ENCODE peak calls at places on chromosomes 5 and 9, in eight cellular contexts. F is transverse colon; J is neural progenitor cell; V is PC-3; E is right atrium auricular region; B is small intestine; O is CD8-positive, alpha-beta memory T cell; X is BE2C. Q is an unnamed sample. For H3K36me3, the result is how much of the 10 kb centered on the place peaks cover.

GRCh38 chr9:121500165-121500478 is 478 bp upstream of the GGTA1 start:
- DNase-seq in F (no peak), J (peak), V (no peak), E (no peak), B (no peak), O (no peak), X (no peak), Q (no peak)

GRCh38 chr5:158522761-158523160 is 577.0 kb downstream of the EBF1 start:
- DNase-seq in F (no peak), J (no peak), V (no peak), E (no peak), B (no peak), O (no peak), X (no peak), Q (no peak)

GRCh38 chr5:176697267-176697928 is 50.1 kb downstream of the TSPAN17 start:
- DNase-seq in F (no peak), J (peak), V (no peak), E (no peak), B (no peak), O (no peak), X (no peak), Q (peak)

GRCh38 chr9:93968451-93969327 is 13.5 kb upstream of the BARX1 start:
- DNase-seq in F (no peak), J (no peak), V (peak), E (peak), B (no peak), O (no peak), X (no peak), Q (peak)

GRCh38 chr9:123316053-123316718 is 39.8 kb upstream of the CRB2 start:
- DNase-seq in F (no peak), J (no peak), V (no peak), E (no peak), B (no peak), O (no peak), X (no peak), Q (no peak)

GRCh38 chr5:435961-436640 is 6.9 kb upstream of the EXOC3 start:
- DNase-seq in F (peak), J (peak), V (peak), E (no peak), B (peak), O (no peak), X (no peak), Q (peak)

GRCh38 chr9:115098226-115098965 is 19.6 kb downstream of the TNC start:
- DNase-seq in F (no peak), J (no peak), V (no peak), E (no peak), B (no peak), O (no peak), X (no peak), Q (no peak)

GRCh38 chr5:44150075-44150723 is 239.0 kb downstream of the FGF10 start:
- DNase-seq in F (no peak), J (no peak), V (no peak), E (no peak), B (no peak), O (no peak), X (no peak), Q (no peak)

GRCh38 chr5:133827001-133827400 is 141.4 kb downstream of the C5orf15 start:
- DNase-seq in F (no peak), J (no peak), V (no peak), E (no peak), B (no peak), O (no peak), X (peak), Q (no peak)

GRCh38 chr9:13942695-13943094 is 371.2 kb downstream of the NFIB start:
- DNase-seq in F (no peak), J (no peak), V (peak), E (no peak), B (no peak), O (no peak), X (no peak), Q (no peak)

GRCh38 chr5:78760411-78761169 is 112.0 kb upstream of the LHFPL2 start:
- DNase-seq in F (no peak), J (no peak), V (no peak), E (no peak), B (no peak), O (no peak), X (no peak), Q (no peak)

GRCh38 chr5:32909207-32909606 is 198.1 kb downstream of the NPR3 start:
- DNase-seq in F (no peak), J (no peak), V (no peak), E (no peak), B (no peak), O (no peak), X (no peak), Q (no peak)

GRCh38 chr5:150763023-150763793 is 4.4 kb upstream of the DCTN4 start:
- DNase-seq in F (peak), J (no peak), V (peak), E (peak), B (no peak), O (no peak), X (peak), Q (no peak)

GRCh38 chr5:72282878-72283277 is 37.2 kb downstream of the MRPS27 start:
- DNase-seq in F (no peak), J (no peak), V (no peak), E (no peak), B (no peak), O (no peak), X (no peak), Q (no peak)

GRCh38 chr5:141662028-141662427 is 10.8 kb upstream of the FCHSD1 start:
- DNase-seq in F (no peak), J (no peak), V (no peak), E (no peak), B (no peak), O (no peak), X (no peak), Q (no peak)

GRCh38 chr5:10289353-10289752 is 18.3 kb downstream of the CMBL start:
- DNase-seq in F (peak), J (no peak), V (no peak), E (no peak), B (peak), O (no peak), X (peak), Q (peak)

GRCh38 chr5:88390007-88390385 is 121.4 kb upstream of the TMEM161B start:
- DNase-seq in F (no peak), J (no peak), V (no peak), E (no peak), B (peak), O (no peak), X (no peak), Q (no peak)

GRCh38 chr5:152397581-152397980 is 7.5 kb downstream of the NMUR2 start:
- DNase-seq in F (no peak), J (no peak), V (no peak), E (no peak), B (no peak), O (no peak), X (no peak), Q (no peak)

GRCh38 chr5:138660051-138660572 is 84.9 kb upstream of the HSPA9 start:
- DNase-seq in F (no peak), J (no peak), V (no peak), E (no peak), B (no peak), O (no peak), X (no peak), Q (no peak)

GRCh38 chr9:112041536-112042243 is 133.4 kb downstream of the SUSD1 start:
- DNase-seq in F (no peak), J (peak), V (peak), E (peak), B (no peak), O (no peak), X (no peak), Q (peak)

GRCh38 chr9:110578575-110578895 is 1.0 kb downstream of the SVEP1 start:
- DNase-seq in F (no peak), J (peak), V (no peak), E (no peak), B (no peak), O (no peak), X (no peak), Q (no peak)

GRCh38 chr9:121863931-121864330 is 212.5 kb downstream of the DAB2IP start:
- DNase-seq in F (no peak), J (no peak), V (no peak), E (no peak), B (no peak), O (no peak), X (no peak), Q (no peak)

GRCh38 chr9:107983191-107983603 is 493.6 kb upstream of the KLF4 start:
- DNase-seq in F (no peak), J (no peak), V (peak), E (no peak), B (peak), O (no peak), X (no peak), Q (no peak)

GRCh38 chr9:126162611-126163381 is 163.8 kb upstream of the MVB12B start:
- DNase-seq in F (no peak), J (no peak), V (no peak), E (peak), B (no peak), O (no peak), X (no peak), Q (peak)

GRCh38 chr9:135007601-135008000 is 79.9 kb upstream of the OLFM1 start:
- DNase-seq in F (no peak), J (no peak), V (no peak), E (no peak), B (no peak), O (no peak), X (no peak), Q (no peak)

GRCh38 chr9:96674914-96675538 is 19.9 kb upstream of the PRXL2C start:
- DNase-seq in F (no peak), J (no peak), V (peak), E (no peak), B (peak), O (no peak), X (no peak), Q (no peak)

GRCh38 chr5:36948041-36948440 is 71.5 kb downstream of the NIPBL start:
- DNase-seq in F (no peak), J (no peak), V (peak), E (no peak), B (no peak), O (no peak), X (no peak), Q (no peak)

GRCh38 chr5:159210846-159211245 is 1.5 kb upstream of the RNF145 start:
- DNase-seq in F (no peak), J (no peak), V (no peak), E (no peak), B (peak), O (no peak), X (no peak), Q (no peak)

GRCh38 chr9:87194471-87194870 is 247.2 kb upstream of the GAS1 start:
- DNase-seq in F (no peak), J (peak), V (no peak), E (no peak), B (no peak), O (no peak), X (no peak), Q (no peak)

DNA sequence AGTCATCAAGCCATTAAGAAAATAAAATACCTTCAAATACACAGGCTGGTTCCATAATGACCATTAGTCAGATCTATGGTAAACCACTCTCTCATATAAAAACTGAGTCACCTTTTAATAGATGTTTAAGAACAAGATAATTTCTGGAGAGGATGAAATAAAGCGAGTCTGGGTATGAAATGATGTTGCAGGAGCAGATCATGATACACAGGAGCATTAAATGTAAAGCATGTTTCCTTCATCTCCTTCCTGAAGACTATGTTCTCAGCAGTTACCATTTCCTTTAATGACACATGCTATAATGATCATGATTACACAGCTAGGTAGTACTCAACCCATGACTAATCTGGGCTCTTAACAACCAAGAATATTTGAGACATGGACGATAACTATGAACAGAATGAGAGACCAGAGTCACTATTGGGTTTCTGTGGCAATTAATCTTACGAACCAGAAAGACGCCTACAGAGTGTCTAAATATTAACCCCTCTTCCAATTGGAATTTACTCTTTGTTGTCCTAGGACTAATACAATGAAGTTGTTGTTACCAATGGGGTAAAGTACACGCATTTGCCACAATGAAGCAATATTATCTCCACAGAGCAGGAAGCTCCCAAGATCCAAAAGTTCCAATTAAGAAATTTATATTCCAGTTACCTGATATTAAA is 105.6 kb downstream of the NR6A1 start:
- DNase-seq in F (no peak), J (no peak), V (peak), E (no peak), B (peak), O (no peak), X (no peak), Q (no peak)
- H3K4me3 ChIP-seq in F (no peak), J (no peak), V (peak), E (no peak), B (no peak), O (no peak), X (no peak), Q (no peak)

DNA sequence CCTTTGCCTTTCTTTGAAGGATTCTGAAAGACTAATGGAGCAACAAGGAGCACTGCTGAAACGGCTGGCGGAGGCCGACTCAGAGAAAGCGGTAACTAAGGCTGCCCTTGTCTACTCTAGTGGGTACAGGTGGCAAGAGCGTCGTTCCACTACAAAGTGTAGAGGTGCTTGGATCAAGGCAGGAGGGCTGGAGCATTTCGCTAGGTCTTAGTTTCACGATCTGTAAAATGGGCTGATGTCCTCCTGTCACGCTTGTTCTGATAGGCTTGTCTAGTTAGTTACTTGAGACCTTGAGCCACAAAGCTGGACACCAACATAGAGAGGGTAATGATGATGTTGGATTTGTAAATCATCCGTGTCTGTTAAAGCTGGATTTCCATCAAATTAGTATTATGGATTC is 23.0 kb upstream of the GLE1 start:
- DNase-seq in F (no peak), J (no peak), V (no peak), E (no peak), B (no peak), O (no peak), X (no peak), Q (no peak)
- H3K36me3 ChIP-seq in F (under half), J (under half), V (under half), E (under half), B (under half), O (under half), X (under half), Q (under half)

GRCh38 chr9:34459941-34460340 is 1.3 kb downstream of the DNAI1 start:
- DNase-seq in F (no peak), J (no peak), V (no peak), E (no peak), B (no peak), O (no peak), X (no peak), Q (no peak)

GRCh38 chr9:34457266-34458012 is 931 bp downstream of the FAM219A start:
- DNase-seq in F (peak), J (peak), V (peak), E (peak), B (peak), O (no peak), X (peak), Q (peak)

GRCh38 chr9:34459356-34459755 is 751 bp downstream of the DNAI1 start:
- DNase-seq in F (no peak), J (no peak), V (no peak), E (no peak), B (no peak), O (no peak), X (no peak), Q (no peak)

GRCh38 chr9:34458013-34458966 is at the start of the genes DNAI1 and FAM219A:
- DNase-seq in F (peak), J (peak), V (peak), E (peak), B (peak), O (peak), X (peak), Q (peak)

DNA sequence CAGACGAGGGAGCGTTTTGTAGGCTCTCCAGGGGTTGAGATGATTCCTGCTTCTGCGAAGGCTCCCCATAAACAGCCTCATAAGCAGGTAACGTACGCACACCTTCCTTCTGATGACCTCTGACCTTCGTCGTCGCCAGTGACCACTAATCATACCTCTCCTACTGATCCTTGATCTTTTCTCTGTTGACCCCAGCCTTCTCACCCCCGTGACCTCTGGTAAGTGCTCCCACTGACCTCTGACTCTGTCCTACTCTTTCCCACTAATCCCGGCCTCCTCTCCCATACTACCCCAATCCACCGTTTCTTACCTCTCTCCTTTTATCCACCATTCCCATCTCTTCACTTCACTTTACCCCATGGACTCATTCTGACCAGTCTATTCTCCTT is 356 bp downstream of the DNAI1 start:
- DNase-seq in F (no peak), J (peak), V (no peak), E (no peak), B (no peak), O (no peak), X (no peak), Q (no peak)
- H3K4me3 ChIP-seq in F (no peak), J (peak), V (peak), E (peak), B (no peak), O (peak), X (peak), Q (peak)

DNA sequence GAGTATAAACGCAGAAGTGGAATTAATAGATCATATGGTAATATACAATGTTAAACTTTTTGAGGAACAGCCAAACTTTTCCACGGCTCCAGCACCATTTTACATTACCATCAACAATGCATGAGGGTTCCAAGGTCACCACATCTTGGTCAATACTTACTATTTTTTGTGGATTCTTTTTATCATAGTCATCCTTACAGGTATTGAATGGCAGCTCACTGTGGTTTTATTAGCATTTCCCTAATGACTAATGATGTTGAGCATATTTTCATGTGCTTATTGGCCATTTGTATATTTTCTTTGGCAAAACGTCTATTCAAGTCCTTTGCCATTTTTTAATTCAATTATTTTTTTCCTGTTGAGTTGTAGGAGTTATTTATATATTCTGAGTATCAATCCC is 14.1 kb upstream of the RAPGEF6 start:
- DNase-seq in F (no peak), J (no peak), V (peak), E (no peak), B (no peak), O (no peak), X (no peak), Q (no peak)
- H3K36me3 ChIP-seq in F (under half), J (under half), V (under half), E (half or more), B (under half), O (under half), X (under half), Q (under half)

GRCh38 chr9:130681769-130682489 is 11.7 kb upstream of the EXOSC2 start:
- DNase-seq in F (peak), J (peak), V (no peak), E (no peak), B (peak), O (no peak), X (peak), Q (peak)
- H3K4me3 ChIP-seq in F (peak), J (peak), V (peak), E (peak), B (peak), O (peak), X (peak), Q (peak)